ENCODE peak calls at places on chromosomes 7 and 10, in eight cellular contexts. O is GF-D8, P is nephron progenitor cell, Z is midbrain, X is uterus, M is skeletal muscle cell, V is renal cortical epithelial cell, H is NCI-H1417 treated with DMSO at 0.1 percent for 48 hours. A is an unnamed sample.

GRCh38 chr7:148093375-148094166 is 497.0 kb upstream of the C7orf33 start:
- DNase-seq in V (no peak), M (no peak), X (no peak), P (no peak), Z (no peak), H (no peak), O (no peak), A (no peak)

GRCh38 chr7:135758531-135758932 is 9.9 kb upstream of the FAM180A start:
- DNase-seq in X (no peak), M (no peak), O (no peak), H (no peak), Z (no peak), P (no peak), V (no peak), A (no peak)

GRCh38 chr10:47453435-47454293 is 30.3 kb downstream of the ANXA8 start:
- DNase-seq in V (no peak), X (no peak), M (no peak), Z (no peak), P (no peak), O (no peak), H (no peak), A (no peak)

GRCh38 chr7:39919646-39920045 is 30.4 kb upstream of the CDK13 start:
- DNase-seq in H (no peak), X (no peak), M (no peak), O (no peak), V (peak), P (no peak), Z (no peak), A (no peak)

GRCh38 chr10:33115720-33116119 is 157.7 kb upstream of the ITGB1 start:
- DNase-seq in M (no peak), X (no peak), P (no peak), V (peak), H (no peak), Z (no peak), O (no peak), A (no peak)

GRCh38 chr7:140021603-140022002 is 41.1 kb downstream of the PARP12 start:
- DNase-seq in H (no peak), P (no peak), V (no peak), X (no peak), M (no peak), Z (no peak), O (no peak), A (peak)

GRCh38 chr7:27179030-27179429 is 4.9 kb upstream of the HOXA10 start:
- DNase-seq in P (peak), Z (no peak), M (no peak), H (no peak), O (no peak), X (peak), V (no peak), A (peak)

GRCh38 chr7:131909151-131909768 is 352.8 kb upstream of the PODXL start:
- DNase-seq in P (no peak), V (no peak), H (no peak), M (no peak), O (no peak), Z (no peak), X (no peak), A (no peak)

GRCh38 chr10:124336186-124336585 is 82.5 kb downstream of the OAT start:
- DNase-seq in X (no peak), Z (no peak), H (no peak), P (no peak), V (no peak), O (no peak), M (no peak), A (no peak)

GRCh38 chr7:131844380-131844779 is 288.0 kb upstream of the PODXL start:
- DNase-seq in P (no peak), V (no peak), X (no peak), M (no peak), Z (no peak), O (no peak), H (no peak), A (no peak)

GRCh38 chr10:132574783-132575319 is 37.3 kb downstream of the INPP5A start:
- DNase-seq in M (no peak), P (no peak), V (peak), O (peak), Z (no peak), X (no peak), H (no peak), A (no peak)

GRCh38 chr10:84406592-84406991 is 78.2 kb downstream of the CCSER2 start:
- DNase-seq in V (no peak), P (no peak), M (no peak), H (no peak), X (no peak), Z (no peak), O (no peak), A (no peak)

GRCh38 chr7:117323585-117323876 is 673 bp upstream of the WNT2 start:
- DNase-seq in X (no peak), V (no peak), O (no peak), Z (no peak), M (no peak), H (no peak), P (no peak), A (no peak)

GRCh38 chr7:30970074-30970473 is 6.3 kb downstream of the GHRHR start:
- DNase-seq in X (no peak), M (no peak), Z (no peak), V (no peak), P (no peak), O (no peak), H (no peak), A (no peak)

GRCh38 chr10:132872658-132873057 is 69.7 kb downstream of the CFAP46 start:
- DNase-seq in H (no peak), O (no peak), V (no peak), X (no peak), P (no peak), M (no peak), Z (no peak), A (peak)

GRCh38 chr10:116774728-116775151 is 32.4 kb upstream of the HSPA12A start:
- DNase-seq in X (no peak), Z (no peak), O (no peak), H (no peak), V (peak), M (no peak), P (no peak), A (peak)

GRCh38 chr10:8584666-8585065 is 530.2 kb downstream of the GATA3 start:
- DNase-seq in O (no peak), X (no peak), Z (no peak), M (no peak), H (no peak), V (peak), P (no peak), A (no peak)

GRCh38 chr7:159096736-159097581 is 47.7 kb downstream of the VIPR2 start:
- DNase-seq in H (no peak), M (no peak), O (no peak), Z (no peak), X (no peak), P (no peak), V (no peak), A (peak)

GRCh38 chr7:147188485-147188884 is 1071.9 kb downstream of the CNTNAP2 start:
- DNase-seq in P (no peak), O (no peak), X (no peak), V (no peak), M (no peak), H (no peak), Z (no peak), A (no peak)

GRCh38 chr10:70668454-70668970 is 3.8 kb upstream of the ADAMTS14 start:
- DNase-seq in P (no peak), O (no peak), Z (no peak), M (no peak), X (no peak), V (no peak), H (no peak), A (no peak)

GRCh38 chr10:52194188-52194587 is 119.9 kb upstream of the DKK1 start:
- DNase-seq in H (no peak), X (no peak), M (no peak), Z (no peak), P (no peak), V (no peak), O (no peak), A (no peak)

GRCh38 chr7:119197872-119198527 is 973.5 kb downstream of the ANKRD7 start:
- DNase-seq in M (no peak), Z (peak), P (peak), O (no peak), H (peak), X (no peak), V (peak), A (no peak)

GRCh38 chr7:73899731-73900142 is 38.8 kb downstream of the TMEM270 start:
- DNase-seq in H (no peak), Z (no peak), M (peak), X (peak), O (no peak), V (no peak), P (no peak), A (peak)

GRCh38 chr10:43061331-43061730 is 15.5 kb upstream of the RET start:
- DNase-seq in H (no peak), Z (no peak), V (no peak), P (no peak), O (no peak), X (no peak), M (no peak), A (no peak)

GRCh38 chr7:107813524-107813923 is 10.5 kb upstream of the SLC26A3 start:
- DNase-seq in M (no peak), Z (no peak), H (no peak), P (no peak), O (no peak), X (no peak), V (no peak), A (no peak)

GRCh38 chr7:33062023-33062781 is at the start of gene NT5C3A:
- DNase-seq in O (no peak), X (peak), H (no peak), V (peak), P (no peak), Z (peak), M (no peak), A (no peak)

GRCh38 chr10:13890617-13891541 is 304.1 kb downstream of the PRPF18 start:
- DNase-seq in H (no peak), P (peak), Z (peak), V (no peak), O (no peak), M (peak), X (no peak), A (no peak)

GRCh38 chr10:122475130-122475529 is 13.8 kb downstream of the HTRA1 start:
- DNase-seq in V (no peak), O (no peak), H (no peak), P (no peak), Z (peak), M (no peak), X (peak), A (peak)

GRCh38 chr10:51706225-51706624 is 6.8 kb upstream of the CSTF2T start:
- DNase-seq in H (no peak), Z (peak), O (no peak), X (peak), V (peak), M (peak), P (no peak), A (peak)

GRCh38 chr10:34666008-34666700 is 148.9 kb downstream of the PARD3 start:
- DNase-seq in P (no peak), M (peak), X (peak), O (peak), Z (peak), V (peak), H (no peak), A (no peak)

GRCh38 chr7:25481891-25482290 is 253.6 kb upstream of the NPVF start:
- DNase-seq in H (no peak), P (no peak), M (peak), V (no peak), X (no peak), Z (no peak), O (no peak), A (no peak)

GRCh38 chr10:103667390-103667789 is 173.9 kb downstream of the NEURL1 start:
- DNase-seq in M (no peak), P (peak), X (peak), H (no peak), Z (no peak), O (no peak), V (no peak), A (no peak)

GRCh38 chr7:22351878-22352277 is 5.1 kb downstream of the RAPGEF5 start:
- DNase-seq in Z (no peak), X (no peak), O (no peak), V (no peak), P (no peak), H (no peak), M (no peak), A (no peak)

GRCh38 chr7:35003679-35004278 is 33.5 kb downstream of the DPY19L1 start:
- DNase-seq in Z (no peak), H (no peak), V (peak), M (peak), O (peak), P (peak), X (peak), A (no peak)

GRCh38 chr7:116802784-116803183 is 59.6 kb upstream of the CAPZA2 start:
- DNase-seq in M (no peak), O (no peak), P (no peak), V (peak), H (no peak), X (no peak), Z (peak), A (no peak)

GRCh38 chr10:21092683-21093524 is 195.8 kb upstream of the NEBL start:
- DNase-seq in M (no peak), P (no peak), V (peak), O (no peak), X (no peak), H (no peak), Z (no peak), A (no peak)

GRCh38 chr10:24518981-24519597 is 204.6 kb downstream of the ARHGAP21 start:
- DNase-seq in M (no peak), V (peak), H (no peak), X (peak), P (peak), Z (peak), O (no peak), A (no peak)

GRCh38 chr7:102024769-102025391 is 207.5 kb downstream of the CUX1 start:
- DNase-seq in H (no peak), P (no peak), X (no peak), V (peak), Z (no peak), O (peak), M (no peak), A (no peak)